ENCODE peak calls at places on chromosomes 3 and 15, in eight cellular contexts. C is IMR-90, M is HCT116, I is PC-9, A is PC-3, L is RWPE1, N is activated B cell treated with CpG ODN at 0.5 μM for 24 hours, S is gastrocnemius medialis. H is an unnamed sample.

GRCh38 chr3:112092439-112093179 is 6.4 kb downstream of the C3orf52 start:
- DNase-seq in C (peak), M (no peak), I (no peak), A (no peak), L (no peak), N (no peak), S (no peak), H (peak)

GRCh38 chr3:56118968-56119367 is 349.3 kb downstream of the ERC2 start:
- DNase-seq in C (no peak), M (no peak), I (no peak), A (no peak), L (no peak), N (no peak), S (no peak), H (no peak)

GRCh38 chr3:69290006-69290405 is 95.9 kb downstream of the FRMD4B start:
- DNase-seq in C (no peak), M (no peak), I (no peak), A (no peak), L (no peak), N (no peak), S (no peak), H (no peak)

GRCh38 chr3:33402936-33403335 is 37.3 kb downstream of the UBP1 start:
- DNase-seq in C (no peak), M (no peak), I (no peak), A (no peak), L (no peak), N (no peak), S (no peak), H (no peak)

GRCh38 chr3:115436767-115437301 is 186.5 kb upstream of the GAP43 start:
- DNase-seq in C (peak), M (peak), I (peak), A (peak), L (peak), N (no peak), S (no peak), H (no peak)

GRCh38 chr3:157122116-157122515 is 37.8 kb downstream of the CCNL1 start:
- DNase-seq in C (peak), M (peak), I (peak), A (peak), L (peak), N (no peak), S (no peak), H (no peak)

GRCh38 chr15:31867536-31868442 is 162.5 kb upstream of the CHRNA7 start:
- DNase-seq in C (peak), M (peak), I (no peak), A (peak), L (peak), N (no peak), S (peak), H (peak)

GRCh38 chr15:65087873-65088642 is 11.5 kb downstream of the KBTBD13 start:
- DNase-seq in C (no peak), M (no peak), I (no peak), A (no peak), L (no peak), N (no peak), S (peak), H (no peak)

GRCh38 chr3:161310649-161311423 is 60.5 kb downstream of the SPTSSB start:
- DNase-seq in C (no peak), M (no peak), I (no peak), A (no peak), L (no peak), N (no peak), S (no peak), H (peak)

GRCh38 chr15:99605990-99606389 is 40.2 kb downstream of the MEF2A start:
- DNase-seq in C (no peak), M (no peak), I (no peak), A (no peak), L (no peak), N (no peak), S (no peak), H (no peak)

GRCh38 chr15:39624806-39625205 is 43.9 kb downstream of the THBS1 start:
- DNase-seq in C (peak), M (no peak), I (peak), A (peak), L (peak), N (no peak), S (peak), H (peak)

GRCh38 chr3:52606373-52607085 is 70.1 kb downstream of the UQCC5 start:
- DNase-seq in C (peak), M (peak), I (peak), A (peak), L (peak), N (no peak), S (peak), H (no peak)

GRCh38 chr15:70376929-70377691 is 279.4 kb upstream of the TLE3 start:
- DNase-seq in C (peak), M (no peak), I (no peak), A (no peak), L (peak), N (peak), S (peak), H (no peak)

DNA sequence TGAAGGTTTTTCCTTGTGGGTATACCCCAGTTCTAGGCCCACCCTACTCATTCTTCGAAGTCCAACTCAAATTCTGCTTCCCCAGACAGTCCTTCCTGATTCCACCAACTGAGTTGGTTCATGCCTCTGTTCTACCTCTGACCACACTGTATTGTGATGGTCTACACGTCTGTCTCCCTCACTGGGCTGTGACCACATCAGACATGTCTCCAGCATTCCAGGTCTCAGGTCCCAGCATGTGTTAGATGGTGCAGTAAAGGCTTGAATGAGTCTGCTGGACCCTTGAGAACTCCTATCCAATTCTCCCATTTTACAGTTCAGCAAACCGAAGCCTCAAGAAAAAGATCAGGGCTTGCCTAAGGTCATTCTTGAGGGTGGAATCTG is 2.8 kb upstream of the ATP2B2 start:
- DNase-seq in C (no peak), M (no peak), I (no peak), A (no peak), L (no peak), N (no peak), S (no peak), H (no peak)
- TF ChIP-seq CTCF in C (no peak), M (no peak), I (no peak), A (no peak), L (no peak), N (no peak), S (no peak), H (no peak)

GRCh38 chr15:44427756-44428724 is 611 bp downstream of the CTDSPL2 start:
- DNase-seq in C (peak), M (peak), I (peak), A (peak), L (peak), N (no peak), S (no peak), H (no peak)
- TF ChIP-seq CTCF in C (no peak), M (peak), I (peak), A (peak), L (no peak), N (no peak), S (no peak), H (no peak)

GRCh38 chr3:13885704-13886010 is 5.8 kb upstream of the WNT7A start:
- DNase-seq in C (no peak), M (no peak), I (no peak), A (no peak), L (no peak), N (no peak), S (no peak), H (no peak)

GRCh38 chr3:13886593-13887129 is 6.8 kb upstream of the WNT7A start:
- DNase-seq in C (no peak), M (no peak), I (no peak), A (no peak), L (no peak), N (no peak), S (no peak), H (no peak)

GRCh38 chr3:13883681-13884080 is 3.8 kb upstream of the WNT7A start:
- DNase-seq in C (no peak), M (no peak), I (no peak), A (no peak), L (no peak), N (no peak), S (no peak), H (no peak)

GRCh38 chr3:13882876-13883275 is 3.0 kb upstream of the WNT7A start:
- DNase-seq in C (no peak), M (no peak), I (no peak), A (no peak), L (no peak), N (no peak), S (no peak), H (no peak)

DNA sequence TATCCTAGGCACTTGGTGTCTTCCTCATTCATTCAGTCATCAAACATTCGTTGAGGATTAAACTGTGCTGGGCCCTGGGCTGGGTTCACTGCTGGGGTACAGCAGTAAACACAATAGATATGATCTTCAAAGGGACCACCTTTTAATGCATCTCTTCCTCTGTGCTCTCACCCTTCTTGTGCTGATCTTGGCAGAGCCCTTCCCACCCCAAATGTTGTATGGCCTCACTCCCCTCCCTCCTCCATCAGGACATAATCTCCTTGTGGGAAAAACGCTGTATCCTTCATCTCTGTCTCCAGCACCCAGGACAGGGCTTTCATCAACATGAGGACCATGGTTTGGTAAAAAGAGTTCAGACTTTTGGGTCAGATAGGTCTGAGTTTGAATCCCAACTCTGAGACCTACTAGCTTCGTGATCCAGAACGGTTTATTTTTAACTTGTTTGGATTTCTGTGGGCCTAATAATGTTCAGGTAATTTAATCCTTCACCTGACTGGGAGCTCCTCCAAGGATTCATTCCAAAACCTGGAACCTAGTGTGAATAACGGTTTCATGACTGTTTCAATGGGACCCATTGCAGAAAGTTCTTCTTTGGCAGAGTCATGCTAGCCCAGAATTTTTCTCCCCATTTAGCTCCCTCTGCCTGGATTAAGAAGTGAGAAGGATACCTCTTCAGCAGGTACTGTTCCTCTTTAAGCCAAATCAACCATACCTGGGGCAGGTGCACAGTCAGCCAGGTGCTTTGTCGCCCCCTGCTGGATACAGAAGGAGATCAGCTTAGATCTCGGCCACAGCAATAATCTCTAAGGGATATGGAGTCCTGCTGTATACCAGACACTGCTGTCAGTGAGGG is 5.2 kb upstream of the WNT7A start:
- DNase-seq in C (no peak), M (peak), I (peak), A (peak), L (peak), N (no peak), S (no peak), H (peak)
- TF ChIP-seq CTCF in C (peak), M (peak), I (peak), A (peak), L (peak), N (no peak), S (peak), H (peak)

GRCh38 chr15:71469393-71469792 is 341.0 kb upstream of the NR2E3 start:
- DNase-seq in C (peak), M (no peak), I (no peak), A (no peak), L (no peak), N (no peak), S (no peak), H (no peak)
- TF ChIP-seq CTCF in C (no peak), M (no peak), I (no peak), A (no peak), L (no peak), N (no peak), S (no peak), H (no peak)

DNA sequence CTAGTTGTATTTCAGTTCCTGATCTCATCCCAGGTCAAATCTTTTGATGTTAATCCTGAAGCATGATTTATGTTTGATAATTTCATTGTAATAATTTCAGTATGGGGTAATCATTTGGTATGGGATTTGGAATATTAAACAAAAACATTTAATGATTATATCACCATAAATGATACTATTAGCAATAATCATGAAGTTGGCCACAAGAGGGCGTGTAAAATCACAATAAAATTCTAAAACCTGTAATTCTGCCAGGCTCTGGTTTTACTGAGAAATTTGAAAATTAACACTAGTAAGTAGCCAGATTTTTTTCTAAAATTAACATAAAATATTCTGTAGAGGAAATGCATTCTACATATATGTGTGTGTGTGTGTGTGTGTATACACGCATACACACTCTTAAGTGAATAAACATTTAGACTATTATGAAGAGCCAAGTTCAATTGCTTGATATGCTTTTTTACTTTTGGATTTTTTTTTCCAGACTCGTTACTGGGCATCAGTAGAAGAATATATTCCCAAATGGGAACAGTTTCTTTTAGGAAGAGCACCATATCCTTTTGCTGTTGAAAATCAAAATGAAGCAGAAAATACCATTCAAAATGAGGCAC is 40.5 kb downstream of the FEZF2 start:
- DNase-seq in C (peak), M (peak), I (no peak), A (peak), L (no peak), N (no peak), S (no peak), H (no peak)
- TF ChIP-seq CTCF in C (peak), M (peak), I (peak), A (peak), L (peak), N (no peak), S (peak), H (peak)

GRCh38 chr3:151112731-151113130 is 27.3 kb downstream of the MED12L start:
- DNase-seq in C (no peak), M (no peak), I (no peak), A (peak), L (no peak), N (no peak), S (no peak), H (no peak)

GRCh38 chr3:151113342-151113741 is 27.9 kb downstream of the MED12L start:
- DNase-seq in C (no peak), M (no peak), I (no peak), A (no peak), L (no peak), N (no peak), S (no peak), H (no peak)

GRCh38 chr3:151117044-151117443 is 31.6 kb downstream of the MED12L start:
- DNase-seq in C (no peak), M (no peak), I (no peak), A (no peak), L (no peak), N (no peak), S (no peak), H (no peak)
- TF ChIP-seq CTCF in C (no peak), M (peak), I (no peak), A (peak), L (no peak), N (no peak), S (no peak), H (no peak)

DNA sequence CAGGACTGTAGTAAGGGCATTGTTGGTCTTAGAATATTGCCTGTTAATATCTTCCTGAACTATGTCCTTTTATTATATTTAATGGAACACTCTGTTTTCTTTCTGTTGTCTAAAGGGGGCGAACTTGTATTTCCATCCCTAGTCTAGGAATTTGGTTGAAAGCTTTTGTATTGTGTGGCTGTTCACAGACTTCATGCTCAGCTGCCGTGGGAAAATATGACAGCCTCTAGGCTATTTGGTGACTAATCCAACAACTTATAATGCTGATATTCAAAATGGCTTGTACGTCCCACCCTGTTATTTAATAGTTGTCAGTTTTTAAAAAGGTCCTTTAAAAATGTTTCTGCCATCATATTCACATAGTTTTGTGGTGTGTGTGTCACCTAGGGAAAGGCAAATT is 202.6 kb downstream of the KLHL25 start:
- DNase-seq in C (peak), M (no peak), I (peak), A (peak), L (peak), N (no peak), S (no peak), H (no peak)
- TF ChIP-seq CTCF in C (peak), M (peak), I (peak), A (peak), L (no peak), N (no peak), S (no peak), H (no peak)

DNA sequence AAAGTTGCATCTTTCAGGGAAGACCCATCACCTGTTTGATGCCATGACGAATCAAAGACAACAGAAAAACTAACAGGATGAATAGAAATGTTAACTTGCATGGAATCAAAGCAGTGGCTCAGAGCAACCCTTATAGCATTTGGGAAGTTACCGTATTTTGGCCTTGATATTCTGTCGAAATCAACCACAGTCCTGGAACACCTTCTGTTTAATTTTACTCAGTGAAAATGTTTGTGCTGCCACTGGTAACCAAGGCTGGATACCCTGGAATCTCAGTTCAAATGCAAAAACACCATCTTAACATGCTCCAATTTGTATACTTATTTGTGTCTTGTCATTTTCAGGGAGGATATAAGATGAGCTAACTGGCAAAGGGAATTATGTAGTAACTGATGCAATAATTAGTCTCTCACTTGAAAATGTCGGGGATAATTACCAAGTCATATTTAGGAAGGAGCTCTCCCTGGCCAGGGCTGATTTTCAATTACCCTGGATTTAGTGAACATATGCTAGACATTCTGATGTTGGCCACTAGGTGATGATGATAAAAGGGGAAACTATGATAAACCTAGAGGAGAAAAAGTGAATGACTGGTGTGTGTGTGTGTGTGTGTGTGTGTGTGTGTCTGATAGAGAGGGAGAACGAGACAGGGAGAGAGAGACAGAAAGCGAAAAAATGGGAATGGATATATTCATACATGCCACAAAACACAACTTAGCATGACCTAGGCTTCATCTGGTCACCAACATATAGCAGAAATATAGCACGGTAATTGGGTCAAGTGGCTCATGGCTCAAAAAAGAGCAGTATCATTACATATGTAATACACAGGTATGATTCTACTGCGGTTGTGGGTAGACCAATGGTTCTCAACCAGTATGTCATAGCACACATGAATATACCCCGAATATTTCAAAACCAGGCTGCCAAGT is 19.0 kb upstream of the PRICKLE2 start:
- DNase-seq in C (no peak), M (peak), I (peak), A (peak), L (peak), N (no peak), S (no peak), H (no peak)
- TF ChIP-seq CTCF in C (peak), M (peak), I (peak), A (peak), L (no peak), N (no peak), S (no peak), H (no peak)

GRCh38 chr3:146800484-146800883 is 195.3 kb upstream of the PLSCR5 start:
- DNase-seq in C (no peak), M (no peak), I (no peak), A (no peak), L (no peak), N (no peak), S (no peak), H (no peak)

GRCh38 chr3:146801492-146801891 is 196.3 kb upstream of the PLSCR5 start:
- DNase-seq in C (no peak), M (no peak), I (no peak), A (no peak), L (no peak), N (no peak), S (no peak), H (no peak)

DNA sequence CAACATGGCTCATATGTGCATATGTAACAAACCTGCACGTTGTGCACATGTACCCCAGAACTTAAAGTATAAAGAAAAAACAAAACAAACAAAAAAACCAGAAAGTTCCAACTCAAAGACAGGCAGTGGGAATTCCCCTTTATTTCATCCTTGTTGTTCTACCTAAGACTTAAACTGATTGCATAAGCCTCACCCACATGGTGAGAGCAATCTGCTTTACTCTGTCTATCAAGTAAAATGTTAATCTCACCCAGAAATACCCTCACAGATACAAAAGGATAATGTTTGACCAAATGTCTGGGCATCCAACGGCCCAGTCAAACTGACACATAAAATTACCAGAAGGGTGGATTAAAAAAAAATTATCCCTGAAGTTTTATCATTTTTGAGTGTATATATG is 190.9 kb upstream of the PLSCR5 start:
- DNase-seq in C (no peak), M (no peak), I (no peak), A (no peak), L (no peak), N (no peak), S (no peak), H (no peak)
- TF ChIP-seq CTCF in C (no peak), M (no peak), I (no peak), A (no peak), L (no peak), N (no peak), S (no peak), H (no peak)

GRCh38 chr3:176755552-176755951 is 441.7 kb downstream of the TBL1XR1 start:
- DNase-seq in C (no peak), M (no peak), I (no peak), A (no peak), L (no peak), N (no peak), S (no peak), H (no peak)
- TF ChIP-seq CTCF in C (no peak), M (no peak), I (no peak), A (no peak), L (no peak), N (no peak), S (no peak), H (no peak)

H was measured in GM13976.